ENCODE peak calls at places on chromosomes 6 and 20, in ten cellular contexts. K is body of pancreas, O is adrenal gland, Q is heart left ventricle, D is K562, I is breast epithelium, S is tibial nerve, V is NB4, P is H1, N is lower leg skin. U is an unnamed sample.

GRCh38 chr6:9461161-9461560 is 953.7 kb downstream of the TFAP2A start:
- DNase-seq in I (no peak), P (no peak), K (no peak), S (no peak), O (no peak), Q (no peak), V (no peak), N (no peak), D (no peak), U (no peak)

GRCh38 chr6:128259036-128259734 is 261.2 kb downstream of the PTPRK start:
- DNase-seq in P (no peak), Q (no peak), I (no peak), K (no peak), D (no peak), N (no peak), S (no peak), O (no peak), V (no peak), U (no peak)

GRCh38 chr6:41784581-41785171 is 2.8 kb upstream of the TOMM6 start:
- DNase-seq in Q (no peak), D (peak; percentile 48), O (no peak), N (no peak), I (no peak), S (no peak), P (no peak), V (peak; percentile 42), K (peak; percentile 26), U (no peak)

GRCh38 chr20:53917145-53918009 is 153.0 kb downstream of the BCAS1 start:
- DNase-seq in N (peak; percentile 75), D (peak; percentile 84), P (no peak), V (peak; percentile 61), K (peak; percentile 31), Q (peak; percentile 57), O (peak; percentile 56), I (peak; percentile 75), S (peak; percentile 37), U (peak; percentile 34)

GRCh38 chr6:53014744-53015143 is 19.7 kb upstream of the GSTA4 start:
- DNase-seq in K (no peak), P (no peak), D (no peak), Q (no peak), N (no peak), I (no peak), O (no peak), V (no peak), S (no peak), U (no peak)

GRCh38 chr6:164419099-164419498 is 890.3 kb downstream of the C6orf118 start:
- DNase-seq in O (no peak), V (no peak), I (no peak), P (no peak), N (no peak), Q (no peak), D (no peak), K (no peak), S (no peak), U (no peak)

GRCh38 chr20:63858393-63859165 is 2.7 kb upstream of the ABHD16B start:
- DNase-seq in I (no peak), Q (peak; percentile 78), P (no peak), O (peak; percentile 70), K (no peak), S (no peak), V (peak; percentile 88), N (no peak), D (peak; percentile 76), U (peak; percentile 75)

GRCh38 chr6:87465041-87465440 is 7.7 kb upstream of the SLC35A1 start:
- DNase-seq in P (no peak), O (no peak), I (no peak), S (no peak), D (no peak), V (no peak), K (no peak), N (no peak), Q (no peak), U (no peak)

GRCh38 chr6:67680297-67680932 is 954.7 kb upstream of the ADGRB3 start:
- DNase-seq in Q (no peak), D (no peak), N (no peak), O (no peak), K (no peak), I (no peak), V (no peak), P (no peak), S (no peak), U (no peak)

GRCh38 chr20:35394271-35394670 is 17.5 kb downstream of the UQCC1 start:
- DNase-seq in V (no peak), Q (no peak), I (no peak), S (no peak), N (no peak), O (no peak), D (no peak), P (no peak), K (no peak), U (no peak)

GRCh38 chr6:90983462-90983861 is 396.6 kb upstream of the MAP3K7 start:
- DNase-seq in S (no peak), N (no peak), D (no peak), I (no peak), P (no peak), K (no peak), O (no peak), Q (no peak), V (no peak), U (no peak)

GRCh38 chr6:39567091-39567490 is 158.1 kb downstream of the KIF6 start:
- DNase-seq in N (no peak), I (no peak), P (no peak), D (no peak), O (no peak), V (no peak), S (no peak), K (no peak), Q (no peak), U (no peak)

GRCh38 chr6:10146723-10147451 is 268.0 kb downstream of the TFAP2A start:
- DNase-seq in N (no peak), V (peak; percentile 68), Q (no peak), P (no peak), S (no peak), I (no peak), K (no peak), O (peak; percentile 25), D (peak; percentile 65), U (no peak)

GRCh38 chr20:12695937-12696336 is 312.8 kb upstream of the SPTLC3 start:
- DNase-seq in P (no peak), D (no peak), O (no peak), S (no peak), N (no peak), K (no peak), V (no peak), Q (no peak), I (no peak), U (no peak)

GRCh38 chr6:66328181-66328580 is 621.2 kb upstream of the EYS start:
- DNase-seq in N (no peak), Q (no peak), O (no peak), I (no peak), S (no peak), P (no peak), V (no peak), K (no peak), D (no peak), U (no peak)

GRCh38 chr6:109237082-109237985 is 142.0 kb downstream of the CEP57L1 start:
- DNase-seq in K (no peak), N (no peak), V (peak; percentile 82), Q (no peak), D (peak; percentile 84), O (no peak), I (no peak), S (no peak), P (no peak), U (no peak)

GRCh38 chr6:131949909-131950766 is 1.0 kb downstream of the CCN2 start:
- DNase-seq in S (peak; percentile 52), N (peak; percentile 56), P (no peak), O (peak; percentile 47), D (no peak), I (peak; percentile 81), V (no peak), K (peak; percentile 67), Q (peak; percentile 71), U (peak; percentile 85)
- TF ChIP-seq CTCF in S (peak; percentile 58), N (peak; percentile 29), P (peak; percentile 71), O (peak; percentile 52), D (no peak), I (peak; percentile 16), V (no peak), K (peak; percentile 59), Q (peak; percentile 27), U (peak; percentile 47)

GRCh38 chr20:31567380-31567720 is 37.7 kb upstream of the ID1 start:
- DNase-seq in K (no peak), Q (no peak), O (no peak), S (no peak), P (no peak), I (no peak), N (no peak), D (no peak), V (no peak), U (no peak)

GRCh38 chr20:31570021-31570463 is 35.0 kb upstream of the ID1 start:
- DNase-seq in S (no peak), Q (no peak), P (no peak), D (no peak), N (no peak), V (no peak), O (no peak), I (no peak), K (no peak), U (no peak)

GRCh38 chr20:31568041-31568731 is 36.9 kb upstream of the ID1 start:
- DNase-seq in P (no peak), Q (no peak), K (no peak), D (no peak), I (no peak), O (no peak), S (no peak), V (no peak), N (no peak), U (no peak)

GRCh38 chr20:31569163-31570020 is 35.7 kb upstream of the ID1 start:
- DNase-seq in S (peak; percentile 39), I (no peak), P (no peak), K (peak; percentile 61), V (peak; percentile 61), O (peak; percentile 50), D (peak; percentile 66), Q (peak; percentile 66), N (no peak), U (peak; percentile 75)

GRCh38 chr20:31568773-31569162 is 36.3 kb upstream of the ID1 start:
- DNase-seq in D (no peak), O (no peak), N (no peak), I (no peak), Q (no peak), V (no peak), K (no peak), P (no peak), S (no peak), U (no peak)
- TF ChIP-seq POLR2A in D (no peak), O (no peak), N (no peak), I (no peak), Q (no peak), V (no peak), K (no peak), P (no peak), S (no peak), U (no peak)

GRCh38 chr6:5665173-5665572 is 341.6 kb downstream of the NRN1 start:
- DNase-seq in Q (no peak), D (no peak), I (no peak), S (no peak), V (no peak), P (no peak), O (no peak), K (no peak), N (no peak), U (no peak)
- H3K4me3 ChIP-seq in Q (no peak overlapping the region), D (no peak overlapping the region), I (no peak overlapping the region), S (no peak overlapping the region), V (no peak overlapping the region), P (no peak overlapping the region), O (no peak overlapping the region), K (no peak overlapping the region), N (no peak overlapping the region), U (no peak overlapping the region)

GRCh38 chr6:50264995-50265571 is 215.4 kb upstream of the DEFB112 start:
- DNase-seq in Q (no peak), S (no peak), I (no peak), D (peak; percentile 6), N (no peak), P (no peak), V (peak; percentile 11), K (no peak), O (no peak), U (no peak)
- TF ChIP-seq CTCF in Q (no peak), S (peak; percentile 11), I (no peak), D (peak; percentile 13), N (no peak), P (peak; percentile 67), V (peak; percentile 53), K (no peak), O (peak; percentile 60), U (no peak)

U was measured in ovary.